ENCODE peak calls at places on chromosomes 13 and 19, in ten cellular contexts. P is fibroblast of pulmonary artery, N is hepatocyte, T is heart right ventricle, V is chondrocyte, J is mammary epithelial cell, I is lower leg skin, H is GM10248, A is lower lobe of right lung, L is ascending aorta. Q is an unnamed sample.

GRCh38 chr19:33957804-33958203 is 161.1 kb downstream of the KCTD15 start:
- DNase-seq in I (peak; percentile 5), H (no peak), A (no peak), V (no peak), N (no peak), P (no peak), J (no peak), L (no peak), T (no peak), Q (no peak)

GRCh38 chr13:54573186-54573585 is 1544.6 kb downstream of the OLFM4 start:
- DNase-seq in I (no peak), H (no peak), J (no peak), T (no peak), N (no peak), L (no peak), V (no peak), P (no peak), A (no peak), Q (no peak)

GRCh38 chr19:6732803-6733337 is 4.5 kb downstream of the GPR108 start:
- DNase-seq in I (no peak), J (no peak), V (no peak), T (no peak), A (peak; percentile 33), P (no peak), L (no peak), N (no peak), H (no peak), Q (no peak)

GRCh38 chr13:100535401-100536135 is 53.0 kb downstream of the GGACT start:
- DNase-seq in J (no peak), V (no peak), L (peak; percentile 24), I (no peak), T (no peak), H (no peak), N (no peak), A (no peak), P (peak; percentile 56), Q (no peak)

GRCh38 chr13:97441414-97441813 is 7.4 kb downstream of the RAP2A start:
- DNase-seq in A (no peak), P (no peak), V (no peak), T (no peak), N (no peak), L (no peak), H (no peak), I (no peak), J (no peak), Q (no peak)

GRCh38 chr13:97568850-97569249 is 134.9 kb downstream of the RAP2A start:
- DNase-seq in L (no peak), A (no peak), I (no peak), H (no peak), N (no peak), P (no peak), J (no peak), V (no peak), T (peak; percentile 13), Q (no peak)

GRCh38 chr13:51614350-51614786 is 30.1 kb downstream of the WDFY2 start:
- DNase-seq in A (no peak), H (peak; percentile 48), P (no peak), V (no peak), L (peak; percentile 63), I (no peak), T (no peak), J (no peak), N (no peak), Q (no peak)

GRCh38 chr19:29519146-29519545 is 6.6 kb upstream of the VSTM2B start:
- DNase-seq in T (no peak), V (peak; percentile 63), A (peak; percentile 30), L (no peak), J (no peak), N (no peak), I (no peak), H (no peak), P (no peak), Q (no peak)

GRCh38 chr13:72696590-72696989 is 30.8 kb downstream of the MZT1 start:
- DNase-seq in A (no peak), V (no peak), L (no peak), T (no peak), H (no peak), N (no peak), I (no peak), J (no peak), P (peak; percentile 51), Q (no peak)

GRCh38 chr13:47017476-47017875 is 120.6 kb upstream of the HTR2A start:
- DNase-seq in N (no peak), A (no peak), I (no peak), L (no peak), T (no peak), H (no peak), J (no peak), P (peak; percentile 60), V (no peak), Q (no peak)

GRCh38 chr19:38665950-38666661 is 18.7 kb downstream of the ACTN4 start:
- DNase-seq in N (peak; percentile 55), L (peak; percentile 95), H (no peak), V (no peak), T (peak; percentile 55), P (peak; percentile 84), J (no peak), A (peak; percentile 79), I (peak; percentile 93), Q (no peak)

GRCh38 chr19:14616310-14616870 is 33.5 kb downstream of the CLEC17A start:
- DNase-seq in H (no peak), V (no peak), I (no peak), N (no peak), T (no peak), J (no peak), P (no peak), L (no peak), A (no peak), Q (no peak)

GRCh38 chr19:40858109-40858508 is 7.9 kb upstream of the CYP2A6 start:
- DNase-seq in T (no peak), J (no peak), N (no peak), H (no peak), I (no peak), V (no peak), L (no peak), A (no peak), P (no peak), Q (no peak)

GRCh38 chr19:21921691-21922180 is 85.8 kb upstream of the ZNF43 start:
- DNase-seq in V (no peak), L (peak; percentile 2), H (no peak), N (no peak), P (no peak), I (no peak), A (no peak), T (no peak), J (no peak), Q (no peak)

GRCh38 chr19:41031926-41032325 is 40.8 kb downstream of the CYP2B6 start:
- DNase-seq in V (no peak), N (peak; percentile 24), P (no peak), L (no peak), A (no peak), J (peak; percentile 29), I (no peak), H (no peak), T (no peak), Q (no peak)

GRCh38 chr19:51531349-51532315 is at the start of gene SIGLEC6:
- DNase-seq in L (peak; percentile 77), J (no peak), N (no peak), T (peak; percentile 34), V (peak; percentile 76), H (peak; percentile 81), P (no peak), A (peak; percentile 84), I (no peak), Q (peak; percentile 60)

GRCh38 chr13:93758575-93758974 is 532.0 kb downstream of the GPC6 start:
- DNase-seq in A (no peak), P (peak; percentile 49), V (no peak), H (no peak), T (no peak), N (no peak), I (no peak), J (peak; percentile 25), L (no peak), Q (no peak)

GRCh38 chr13:19183676-19184075 is 2.1 kb upstream of the TUBA3C start:
- DNase-seq in N (no peak), H (no peak), L (no peak), T (no peak), I (peak; percentile 8), P (no peak), J (no peak), A (no peak), V (no peak), Q (no peak)

GRCh38 chr19:4256563-4256962 is 9.7 kb downstream of the YJU2 start:
- DNase-seq in I (no peak), J (no peak), A (no peak), T (no peak), H (no peak), P (no peak), N (no peak), V (no peak), L (no peak), Q (no peak)
- TF ChIP-seq CTCF in I (no peak), J (peak; percentile 13), A (no peak), T (no peak), H (peak; percentile 9), P (no peak), N (no peak), V (peak; percentile 36), L (no peak), Q (no peak)

DNA sequence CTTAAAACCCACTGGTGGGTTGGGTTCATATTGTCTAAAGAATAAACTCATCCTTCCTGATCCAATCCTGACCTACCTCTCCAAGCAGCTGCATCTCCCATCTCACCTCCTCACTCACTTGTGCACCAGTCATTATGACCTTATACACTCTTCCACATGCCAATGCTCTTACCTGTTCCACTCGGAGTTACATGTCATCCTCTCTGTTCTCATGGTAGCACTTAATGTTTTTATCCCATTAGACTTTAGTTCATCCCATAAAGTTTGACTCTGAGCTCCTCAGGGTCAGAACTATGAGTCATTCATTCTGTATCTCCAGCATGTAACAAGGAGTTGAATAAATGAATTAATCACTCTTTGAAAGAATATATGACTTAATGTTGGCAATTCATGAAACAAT is 330.2 kb downstream of the KLF12 start:
- DNase-seq in P (peak; percentile 13), N (no peak), V (no peak), J (peak; percentile 56), L (no peak), A (no peak), T (no peak), I (no peak), H (no peak), Q (no peak)
- TF ChIP-seq CTCF in P (no peak), N (no peak), V (no peak), J (no peak), L (no peak), A (no peak), T (no peak), I (no peak), H (no peak), Q (no peak)

GRCh38 chr13:57191667-57192066 is 24.7 kb downstream of the PRR20E start:
- DNase-seq in P (no peak), A (no peak), H (no peak), J (no peak), N (no peak), I (no peak), L (no peak), T (no peak), V (no peak), Q (no peak)
- TF ChIP-seq CTCF in P (no peak), A (no peak), H (no peak), J (no peak), N (no peak), I (no peak), L (no peak), T (no peak), V (no peak), Q (no peak)

DNA sequence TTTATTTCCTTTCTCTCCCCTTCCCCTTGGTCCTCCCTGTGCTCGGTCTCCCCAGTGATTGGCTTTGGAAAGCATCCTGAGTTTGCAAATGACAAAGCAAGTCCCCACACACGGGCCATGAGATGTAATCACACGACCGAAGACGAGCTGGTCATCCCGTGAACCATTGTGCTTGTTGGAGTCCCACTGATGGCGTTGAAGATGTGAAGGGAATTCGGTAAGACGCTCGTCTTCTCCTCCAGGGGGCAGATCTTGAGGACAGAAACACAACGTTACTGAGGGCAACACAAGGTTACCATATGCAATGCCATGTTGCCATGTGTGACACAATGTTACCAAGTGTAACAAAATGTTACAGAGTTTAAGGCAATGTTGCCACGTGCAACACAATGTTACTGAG is 42.0 kb upstream of the SLC15A1 start:
- DNase-seq in A (no peak), H (no peak), P (no peak), I (peak; percentile 46), J (no peak), L (no peak), T (no peak), N (no peak), V (no peak), Q (no peak)
- TF ChIP-seq CTCF in A (no peak), H (no peak), P (no peak), I (no peak), J (no peak), L (no peak), T (no peak), N (no peak), V (no peak), Q (no peak)

Q was measured in activated B cell treated with CpG ODN at 0.5 μM for 24 hours.